ENCODE peak calls at places on chromosomes 2 and 18, in five cellular contexts. One of them, this sample, is unnamed.

GRCh38 chr2:136310005-136310495 is 192.1 kb upstream of the CXCR4 start:
- DNase-seq in hepatocyte: no peak
- DNase-seq in brain microvascular endothelial cell: no peak
- DNase-seq in body of pancreas: no peak
- DNase-seq in neural progenitor cell: no peak
- DNase-seq in this sample: no peak

GRCh38 chr2:12326449-12327190 is 390.1 kb upstream of the TRIB2 start:
- DNase-seq in hepatocyte: no peak
- DNase-seq in brain microvascular endothelial cell: no peak
- DNase-seq in body of pancreas: peak
- DNase-seq in neural progenitor cell: peak
- DNase-seq in this sample: peak

GRCh38 chr2:113053666-113054435 is 1.2 kb upstream of the IL36B start:
- DNase-seq in hepatocyte: no peak
- DNase-seq in brain microvascular endothelial cell: no peak
- DNase-seq in body of pancreas: no peak
- DNase-seq in neural progenitor cell: no peak
- DNase-seq in this sample: no peak

GRCh38 chr2:183244300-183244849 is 120.1 kb downstream of the NUP35 start:
- DNase-seq in hepatocyte: no peak
- DNase-seq in brain microvascular endothelial cell: no peak
- DNase-seq in body of pancreas: no peak
- DNase-seq in neural progenitor cell: peak
- DNase-seq in this sample: no peak

GRCh38 chr2:22153974-22154373 is 1030.2 kb downstream of the TDRD15 start:
- DNase-seq in hepatocyte: no peak
- DNase-seq in brain microvascular endothelial cell: no peak
- DNase-seq in body of pancreas: no peak
- DNase-seq in neural progenitor cell: no peak
- DNase-seq in this sample: no peak

GRCh38 chr2:10246370-10246769 is 56.3 kb upstream of the HPCAL1 start:
- DNase-seq in hepatocyte: no peak
- DNase-seq in brain microvascular endothelial cell: no peak
- DNase-seq in body of pancreas: no peak
- DNase-seq in neural progenitor cell: no peak
- DNase-seq in this sample: no peak

GRCh38 chr2:8543412-8544167 is 138.3 kb upstream of the ID2 start:
- DNase-seq in hepatocyte: no peak
- DNase-seq in brain microvascular endothelial cell: peak
- DNase-seq in body of pancreas: no peak
- DNase-seq in neural progenitor cell: no peak
- DNase-seq in this sample: no peak

GRCh38 chr2:120513776-120514357 is 167.9 kb downstream of the INHBB start:
- DNase-seq in hepatocyte: no peak
- DNase-seq in brain microvascular endothelial cell: no peak
- DNase-seq in body of pancreas: no peak
- DNase-seq in neural progenitor cell: no peak
- DNase-seq in this sample: no peak

GRCh38 chr2:19038096-19039015 is 320.1 kb downstream of the OSR1 start:
- DNase-seq in hepatocyte: no peak
- DNase-seq in brain microvascular endothelial cell: peak
- DNase-seq in body of pancreas: no peak
- DNase-seq in neural progenitor cell: no peak
- DNase-seq in this sample: no peak

GRCh38 chr18:8806105-8806797 is 100.9 kb downstream of the MTCL1 start:
- DNase-seq in hepatocyte: no peak
- DNase-seq in brain microvascular endothelial cell: no peak
- DNase-seq in body of pancreas: peak
- DNase-seq in neural progenitor cell: no peak
- DNase-seq in this sample: no peak

GRCh38 chr2:204900910-204901309 is 355.6 kb downstream of the PARD3B start:
- DNase-seq in hepatocyte: peak
- DNase-seq in brain microvascular endothelial cell: no peak
- DNase-seq in body of pancreas: peak
- DNase-seq in neural progenitor cell: no peak
- DNase-seq in this sample: peak

GRCh38 chr2:177147093-177147694 is 65.4 kb upstream of the HNRNPA3 start:
- DNase-seq in hepatocyte: peak
- DNase-seq in brain microvascular endothelial cell: peak
- DNase-seq in body of pancreas: no peak
- DNase-seq in neural progenitor cell: peak
- DNase-seq in this sample: no peak

This sample was measured in HuH-7.